ENCODE peak calls at places on chromosome 5, in four cellular contexts. G, Y, M and Z are unnamed samples.

GRCh38 chr5:74326571-74327338 is 313.8 kb downstream of the ENC1 start:
- DNase-seq in G (peak), Y (no peak), M (peak), Z (peak)

GRCh38 chr5:107670927-107671741 is at the start of gene EFNA5:
- DNase-seq in G (peak), Y (no peak), M (peak), Z (peak)

GRCh38 chr5:81021486-81021885 is 61.3 kb downstream of the RASGRF2 start:
- DNase-seq in G (no peak), Y (no peak), M (no peak), Z (no peak)

GRCh38 chr5:133888625-133888991 is 79.8 kb downstream of the C5orf15 start:
- DNase-seq in G (no peak), Y (no peak), M (no peak), Z (no peak)

GRCh38 chr5:17379188-17379951 is 118.7 kb upstream of the TAF11L2 start:
- DNase-seq in G (no peak), Y (no peak), M (no peak), Z (no peak)

GRCh38 chr5:178349147-178349527 is 116.5 kb upstream of the PHYKPL start:
- DNase-seq in G (no peak), Y (no peak), M (no peak), Z (no peak)

GRCh38 chr5:146151970-146152369 is 30.5 kb downstream of the LARS1 start:
- DNase-seq in G (no peak), Y (no peak), M (no peak), Z (no peak)

GRCh38 chr5:141821430-141821925 is 56.7 kb downstream of the PCDH1 start:
- DNase-seq in G (peak), Y (no peak), M (no peak), Z (no peak)

GRCh38 chr5:61575103-61575502 is 243.0 kb downstream of the ZSWIM6 start:
- DNase-seq in G (peak), Y (no peak), M (no peak), Z (peak)

GRCh38 chr5:138138949-138139775 is at the start of gene NME5:
- DNase-seq in G (no peak), Y (no peak), M (no peak), Z (no peak)

GRCh38 chr5:52007230-52007858 is 624.1 kb downstream of the ISL1 start:
- DNase-seq in G (peak), Y (no peak), M (no peak), Z (peak)

GRCh38 chr5:36090033-36090432 is 23.4 kb upstream of the UGT3A2 start:
- DNase-seq in G (peak), Y (no peak), M (no peak), Z (peak)

GRCh38 chr5:178150977-178151734 is 2.5 kb downstream of the NHP2 start:
- DNase-seq in G (peak), Y (no peak), M (no peak), Z (no peak)

GRCh38 chr5:35478856-35479682 is 138.6 kb upstream of the SPEF2 start:
- DNase-seq in G (no peak), Y (no peak), M (no peak), Z (peak)

GRCh38 chr5:58241383-58241782 is 218.5 kb downstream of the PLK2 start:
- DNase-seq in G (peak), Y (no peak), M (no peak), Z (peak)

GRCh38 chr5:126808619-126809018 is 31.7 kb downstream of the LMNB1 start:
- DNase-seq in G (peak), Y (no peak), M (no peak), Z (peak)

GRCh38 chr5:124935060-124935459 is 188.6 kb upstream of the ZNF608 start:
- DNase-seq in G (no peak), Y (no peak), M (no peak), Z (no peak)

GRCh38 chr5:86623785-86624483 is 6.2 kb downstream of the COX7C start:
- DNase-seq in G (no peak), Y (no peak), M (no peak), Z (no peak)

GRCh38 chr5:170104710-170105109 is 987 bp upstream of the FOXI1 start:
- DNase-seq in G (no peak), Y (no peak), M (no peak), Z (no peak)

GRCh38 chr5:126234563-126235195 is 188.5 kb upstream of the GRAMD2B start:
- DNase-seq in G (peak), Y (no peak), M (no peak), Z (peak)

GRCh38 chr5:180873628-180874520 is 12.8 kb upstream of the ZFP62 start:
- DNase-seq in G (no peak), Y (no peak), M (peak), Z (no peak)

GRCh38 chr5:11385901-11386293 is 518.3 kb downstream of the CTNND2 start:
- DNase-seq in G (no peak), Y (no peak), M (no peak), Z (no peak)

GRCh38 chr5:109688647-109688998 is 1.1 kb upstream of the MAN2A1 start:
- DNase-seq in G (no peak), Y (no peak), M (no peak), Z (peak)

GRCh38 chr5:82147860-82148573 is 130.1 kb downstream of the RPS23 start:
- DNase-seq in G (no peak), Y (no peak), M (peak), Z (no peak)

GRCh38 chr5:76401801-76402250 is 1.3 kb upstream of the IQGAP2 start:
- DNase-seq in G (no peak), Y (no peak), M (no peak), Z (no peak)

GRCh38 chr5:15592728-15593127 is 92.7 kb downstream of the FBXL7 start:
- DNase-seq in G (no peak), Y (no peak), M (no peak), Z (no peak)

GRCh38 chr5:157258450-157258849 is 7.5 kb upstream of the CYFIP2 start:
- DNase-seq in G (no peak), Y (no peak), M (no peak), Z (no peak)

GRCh38 chr5:127320032-127320945 is 29.7 kb downstream of the MEGF10 start:
- DNase-seq in G (no peak), Y (no peak), M (no peak), Z (peak)

GRCh38 chr5:83029912-83030311 is 47.3 kb downstream of the TMEM167A start:
- DNase-seq in G (peak), Y (no peak), M (no peak), Z (no peak)

GRCh38 chr5:172093559-172093958 is 87.1 kb upstream of the FBXW11 start:
- DNase-seq in G (no peak), Y (no peak), M (no peak), Z (no peak)

GRCh38 chr5:107486489-107486888 is 184.2 kb downstream of the EFNA5 start:
- DNase-seq in G (no peak), Y (no peak), M (no peak), Z (no peak)

GRCh38 chr5:149700347-149700746 is 29.8 kb upstream of the PPARGC1B start:
- DNase-seq in G (no peak), Y (no peak), M (no peak), Z (no peak)

GRCh38 chr5:171264842-171265241 is 44.2 kb upstream of the TLX3 start:
- DNase-seq in G (no peak), Y (no peak), M (no peak), Z (no peak)